ENCODE peak calls at places on chromosomes 4 and X, in four cellular contexts. One of them, this sample, is unnamed.

GRCh38 chr4:173091362-173091761 is 77.2 kb upstream of the GALNT7 start:
- DNase-seq in stomach: no peak
- DNase-seq in glutamatergic neuron: no peak
- DNase-seq in K562: peak; percentile 30
- DNase-seq in this sample: no peak

GRCh38 chr4:111800551-111800950 is 344.7 kb upstream of the FAM241A start:
- DNase-seq in glutamatergic neuron: no peak
- DNase-seq in stomach: no peak
- DNase-seq in K562: no peak
- DNase-seq in this sample: no peak

GRCh38 chr4:64121803-64122202 is 287.4 kb downstream of the TECRL start:
- DNase-seq in stomach: no peak
- DNase-seq in glutamatergic neuron: no peak
- DNase-seq in K562: no peak
- DNase-seq in this sample: no peak

GRCh38 chrX:105882581-105883275 is 60.4 kb downstream of the NRK start:
- DNase-seq in glutamatergic neuron: no peak
- DNase-seq in stomach: no peak
- DNase-seq in K562: no peak
- DNase-seq in this sample: no peak

GRCh38 chr4:100797356-100797755 is 279.5 kb upstream of the EMCN start:
- DNase-seq in glutamatergic neuron: no peak
- DNase-seq in K562: no peak
- DNase-seq in stomach: no peak
- DNase-seq in this sample: no peak

GRCh38 chr4:169103966-169104412 is 93.9 kb upstream of the CBR4 start:
- DNase-seq in glutamatergic neuron: peak; percentile 29
- DNase-seq in K562: no peak
- DNase-seq in stomach: no peak
- DNase-seq in this sample: no peak

GRCh38 chrX:149648932-149649331 is 17.3 kb upstream of the TMEM185A start:
- DNase-seq in stomach: no peak
- DNase-seq in glutamatergic neuron: no peak
- DNase-seq in K562: no peak
- DNase-seq in this sample: no peak

GRCh38 chr4:112895785-112896184 is 153.7 kb upstream of the ANK2 start:
- DNase-seq in K562: no peak
- DNase-seq in stomach: no peak
- DNase-seq in glutamatergic neuron: no peak
- DNase-seq in this sample: no peak

GRCh38 chr4:128751354-128751753 is 58.1 kb upstream of the JADE1 start:
- DNase-seq in stomach: no peak
- DNase-seq in glutamatergic neuron: no peak
- DNase-seq in K562: peak; percentile 14
- DNase-seq in this sample: no peak

GRCh38 chr4:89491731-89492235 is 184.2 kb upstream of the GPRIN3 start:
- DNase-seq in stomach: no peak
- DNase-seq in glutamatergic neuron: no peak
- DNase-seq in K562: no peak
- DNase-seq in this sample: no peak

GRCh38 chr4:83389756-83390505 is 55.3 kb upstream of the HPSE start:
- DNase-seq in stomach: no peak
- DNase-seq in glutamatergic neuron: no peak
- DNase-seq in K562: no peak
- DNase-seq in this sample: no peak

GRCh38 chr4:112031712-112032328 is 113.4 kb upstream of the FAM241A start:
- DNase-seq in glutamatergic neuron: no peak
- DNase-seq in stomach: no peak
- DNase-seq in K562: peak; percentile 38
- DNase-seq in this sample: peak; percentile 29

GRCh38 chr4:6044805-6045204 is 26.6 kb upstream of the C4orf50 start:
- DNase-seq in glutamatergic neuron: no peak
- DNase-seq in stomach: no peak
- DNase-seq in K562: peak; percentile 42
- DNase-seq in this sample: no peak
- TF ChIP-seq CTCF in glutamatergic neuron: no peak
- TF ChIP-seq CTCF in stomach: no peak
- TF ChIP-seq CTCF in K562: peak; percentile 40
- TF ChIP-seq CTCF in this sample: peak; percentile 46

DNA sequence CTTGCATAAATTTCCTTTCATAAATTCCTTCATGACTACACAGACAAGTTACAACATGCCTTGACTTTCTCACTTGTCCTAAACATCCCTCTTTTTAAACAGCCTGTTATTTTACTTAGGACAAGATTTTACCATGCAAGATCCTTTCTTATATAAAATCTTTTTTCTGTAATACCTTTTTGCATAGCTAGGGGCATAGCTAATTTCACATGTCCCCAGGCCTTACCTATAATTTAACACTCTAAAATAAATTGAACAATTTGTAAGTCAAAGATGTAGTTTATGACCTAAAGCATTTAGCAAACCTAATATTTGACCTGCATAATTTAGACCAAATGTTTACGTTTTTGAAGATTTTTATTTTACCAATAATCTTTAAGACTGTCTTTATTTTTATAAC is 396.3 kb upstream of the FSTL5 start:
- DNase-seq in K562: no peak
- DNase-seq in glutamatergic neuron: no peak
- DNase-seq in stomach: no peak
- DNase-seq in this sample: no peak
- TF ChIP-seq CTCF in K562: no peak
- TF ChIP-seq CTCF in glutamatergic neuron: peak; percentile 27
- TF ChIP-seq CTCF in stomach: no peak
- TF ChIP-seq CTCF in this sample: peak; percentile 24

GRCh38 chr4:39698424-39699009 is 581 bp downstream of the UBE2K start:
- DNase-seq in K562: peak; percentile 65
- DNase-seq in stomach: peak; percentile 32
- DNase-seq in glutamatergic neuron: peak; percentile 73
- DNase-seq in this sample: no peak

GRCh38 chr4:39700500-39700899 is 2.6 kb downstream of the UBE2K start:
- DNase-seq in K562: no peak
- DNase-seq in glutamatergic neuron: no peak
- DNase-seq in stomach: no peak
- DNase-seq in this sample: no peak

GRCh38 chr4:39702716-39703115 is 4.8 kb downstream of the UBE2K start:
- DNase-seq in stomach: no peak
- DNase-seq in glutamatergic neuron: no peak
- DNase-seq in K562: no peak
- DNase-seq in this sample: no peak

GRCh38 chr4:39699676-39700409 is 1.9 kb downstream of the UBE2K start:
- DNase-seq in stomach: no peak
- DNase-seq in glutamatergic neuron: no peak
- DNase-seq in K562: peak; percentile 46
- DNase-seq in this sample: peak; percentile 30

DNA sequence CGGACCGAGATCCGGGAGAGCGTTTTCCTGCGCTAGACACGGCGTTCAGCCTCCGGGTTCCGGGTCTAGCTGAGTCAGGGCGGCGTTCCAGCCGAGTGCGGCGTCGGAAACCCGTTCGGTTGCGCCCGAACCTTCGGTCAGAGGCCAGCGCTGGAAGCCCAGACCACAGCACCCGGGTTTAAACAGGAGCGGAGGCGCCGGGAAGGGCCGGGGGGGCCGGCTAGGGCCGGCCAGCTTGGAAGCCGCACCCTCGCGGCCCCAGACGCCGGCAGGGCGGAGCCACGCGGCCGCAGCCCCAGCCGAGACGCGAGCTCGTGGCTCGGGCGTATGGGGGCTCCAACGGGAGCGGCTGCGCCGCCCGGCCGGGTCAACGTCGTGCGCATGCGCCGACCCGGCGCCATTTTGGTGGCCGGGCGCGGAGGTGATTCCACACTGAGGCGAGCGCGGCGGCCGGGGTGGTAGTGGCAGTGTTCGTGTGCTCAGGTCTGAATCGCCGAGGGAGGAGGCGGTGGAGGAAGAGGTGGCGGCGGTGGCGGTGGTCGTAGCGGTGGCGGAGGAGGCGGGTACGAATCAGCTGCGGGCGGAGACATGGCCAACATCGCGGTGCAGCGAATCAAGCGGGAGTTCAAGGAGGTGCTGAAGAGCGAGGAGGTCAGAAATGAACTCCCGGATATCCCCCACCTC is at the start of gene UBE2K:
- DNase-seq in K562: peak; percentile 95
- DNase-seq in glutamatergic neuron: peak; percentile 93
- DNase-seq in stomach: peak; percentile 92
- DNase-seq in this sample: peak; percentile 93
- TF ChIP-seq CTCF in K562: no peak
- TF ChIP-seq CTCF in glutamatergic neuron: no peak
- TF ChIP-seq CTCF in stomach: no peak
- TF ChIP-seq CTCF in this sample: no peak

DNA sequence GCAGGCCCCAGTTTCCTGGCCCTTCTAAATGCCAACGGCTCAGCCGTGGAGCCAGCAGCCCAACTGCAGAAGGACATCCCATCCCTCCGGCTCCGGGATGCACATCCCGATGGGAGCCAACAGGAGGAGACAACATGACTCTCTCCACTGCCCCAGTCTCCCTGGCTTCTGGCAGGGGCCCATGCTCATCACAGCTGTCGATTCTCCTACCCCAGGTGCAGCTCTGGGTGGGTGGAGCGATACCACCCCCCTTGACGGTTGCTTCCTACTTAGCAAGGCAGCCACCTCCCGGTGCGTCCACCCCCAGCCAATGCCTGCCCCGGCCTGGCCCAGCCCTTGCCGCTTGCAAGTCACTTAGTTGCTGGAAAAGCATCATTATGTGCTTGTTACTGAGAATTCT is 19.5 kb downstream of the ZNF275 start:
- DNase-seq in glutamatergic neuron: no peak
- DNase-seq in K562: no peak
- DNase-seq in stomach: no peak
- DNase-seq in this sample: peak; percentile 75
- TF ChIP-seq CTCF in glutamatergic neuron: no peak
- TF ChIP-seq CTCF in K562: no peak
- TF ChIP-seq CTCF in stomach: no peak
- TF ChIP-seq CTCF in this sample: no peak

DNA sequence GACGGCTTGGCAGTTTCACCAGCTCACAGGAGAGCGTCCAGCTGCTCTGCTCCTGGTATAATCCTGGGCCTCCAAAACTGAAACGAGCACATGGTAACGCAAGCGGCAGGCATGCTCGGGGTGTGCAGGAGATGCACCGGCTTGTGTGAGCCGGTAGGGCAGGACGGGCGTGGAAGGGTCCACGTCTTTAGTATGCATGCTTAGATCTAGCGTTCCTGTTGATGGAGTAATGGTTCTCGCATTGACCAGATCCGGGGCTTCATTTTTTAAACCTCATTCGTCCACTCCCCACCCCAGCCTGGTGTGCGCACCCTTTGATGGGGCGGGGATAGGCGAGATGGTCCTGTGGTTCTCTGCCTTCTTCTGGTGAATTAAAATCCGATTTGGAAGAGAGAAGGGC is 39.7 kb downstream of the FAM149A start:
- DNase-seq in glutamatergic neuron: peak; percentile 61
- DNase-seq in stomach: no peak
- DNase-seq in K562: no peak
- DNase-seq in this sample: no peak
- TF ChIP-seq CTCF in glutamatergic neuron: no peak
- TF ChIP-seq CTCF in stomach: no peak
- TF ChIP-seq CTCF in K562: no peak
- TF ChIP-seq CTCF in this sample: no peak

GRCh38 chr4:34422472-34422871 is 1821.8 kb downstream of the ARAP2 start:
- DNase-seq in glutamatergic neuron: no peak
- DNase-seq in K562: no peak
- DNase-seq in stomach: no peak
- DNase-seq in this sample: no peak
- TF ChIP-seq CTCF in glutamatergic neuron: no peak
- TF ChIP-seq CTCF in K562: no peak
- TF ChIP-seq CTCF in stomach: no peak
- TF ChIP-seq CTCF in this sample: no peak

DNA sequence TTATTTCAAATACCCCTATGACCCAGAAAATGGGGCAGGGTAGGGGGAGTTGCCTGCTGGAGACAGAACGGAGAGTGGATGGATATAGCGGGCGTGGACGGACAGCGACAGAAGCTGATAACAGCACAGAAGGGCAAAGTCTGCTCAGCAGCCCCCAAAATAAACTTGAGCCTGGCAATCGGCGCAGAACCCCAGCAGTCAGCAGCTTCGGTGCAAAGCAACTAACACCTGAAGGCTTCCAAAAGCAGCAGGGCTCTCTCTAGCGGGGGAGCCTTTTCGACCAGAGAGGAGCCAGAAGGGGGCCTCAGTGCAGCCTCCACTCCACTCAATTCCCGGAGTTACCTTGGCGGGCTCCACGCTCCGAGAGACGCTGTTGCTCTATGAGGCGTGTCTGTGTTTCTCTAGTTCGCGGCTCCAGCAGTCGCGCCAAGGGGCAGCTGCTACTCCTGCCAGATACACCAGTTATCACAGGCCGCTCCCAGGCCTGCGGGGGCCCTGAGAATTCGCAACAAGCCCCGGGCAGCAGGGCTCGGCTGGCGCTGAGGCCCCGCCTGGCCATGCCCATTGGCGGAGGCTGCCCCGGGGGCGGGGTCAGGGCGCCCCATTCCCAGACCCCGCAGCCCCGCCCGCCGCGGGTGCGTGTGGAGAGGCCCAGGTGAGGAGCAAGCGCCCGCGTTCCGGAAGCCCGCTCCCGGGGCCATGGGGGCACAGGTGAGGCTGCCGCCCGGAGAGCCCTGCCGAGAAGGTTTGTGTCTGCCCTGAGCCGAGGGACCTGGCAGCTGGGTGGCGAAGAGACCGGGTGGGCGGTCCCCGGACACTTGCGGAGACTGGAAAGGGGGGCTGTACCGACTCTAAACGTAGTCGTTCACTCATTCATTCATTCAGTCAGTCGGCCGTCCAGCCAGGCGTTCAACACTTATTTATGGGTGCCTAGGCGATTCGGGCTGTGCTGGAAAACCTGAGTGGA is at the start of the genes CNGA1 and NIPAL1:
- DNase-seq in glutamatergic neuron: peak; percentile 81
- DNase-seq in stomach: peak; percentile 90
- DNase-seq in K562: peak; percentile 91
- DNase-seq in this sample: peak; percentile 77
- TF ChIP-seq CTCF in glutamatergic neuron: no peak
- TF ChIP-seq CTCF in stomach: peak; percentile 31
- TF ChIP-seq CTCF in K562: peak; percentile 61
- TF ChIP-seq CTCF in this sample: peak; percentile 81

DNA sequence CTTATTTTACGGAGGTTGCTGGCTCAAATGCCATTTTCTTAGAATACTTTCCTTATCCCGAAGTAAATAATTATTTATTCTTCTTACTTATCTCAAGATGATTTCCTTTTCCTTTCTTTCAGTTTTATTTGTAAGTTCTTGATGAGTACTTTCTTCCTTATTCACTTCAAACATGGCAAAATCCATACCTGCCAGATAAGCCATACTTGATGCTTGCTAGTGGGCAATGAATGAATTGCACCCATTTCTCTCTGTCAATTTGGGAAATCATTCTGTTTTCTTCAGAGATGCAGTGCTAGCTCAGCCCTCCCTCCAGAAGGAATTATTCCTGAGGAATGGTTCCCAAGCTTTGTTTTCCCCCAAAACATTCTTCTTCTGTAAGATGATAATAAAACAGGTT is 598.3 kb downstream of the SPRY1 start:
- DNase-seq in K562: no peak
- DNase-seq in glutamatergic neuron: no peak
- DNase-seq in stomach: no peak
- DNase-seq in this sample: no peak
- TF ChIP-seq CTCF in K562: no peak
- TF ChIP-seq CTCF in glutamatergic neuron: peak; percentile 39
- TF ChIP-seq CTCF in stomach: no peak
- TF ChIP-seq CTCF in this sample: peak; percentile 50